ENCODE peak calls at places on chromosome 22, in nine cellular contexts. A is naive thymus-derived CD4-positive, alpha-beta T cell; W is mucosa of descending colon; O is tibial nerve; N is lower lobe of right lung; T is cardiac muscle cell; P is psoas muscle; S is mammary epithelial cell; Q is sigmoid colon. X is an unnamed sample. For H3K4me1, the result is how much of the 10 kb centered on the place peaks cover.

GRCh38 chr22:26805131-26805530 is 147.7 kb downstream of the MIAT start:
- DNase-seq in S (peak), T (no peak), O (no peak), A (no peak), W (no peak), Q (no peak), N (no peak), P (no peak), X (peak)

GRCh38 chr22:35352214-35353111 is 28.4 kb upstream of the HMOX1 start:
- DNase-seq in T (no peak), W (peak), S (no peak), P (peak), N (peak), Q (peak), O (peak), A (no peak), X (no peak)

GRCh38 chr22:47172771-47173534 is 410.5 kb downstream of the TBC1D22A start:
- DNase-seq in S (no peak), P (peak), A (no peak), Q (peak), T (no peak), N (peak), W (no peak), O (peak), X (peak)

GRCh38 chr22:20982563-20982882 is 426 bp downstream of the LZTR1 start:
- DNase-seq in A (no peak), P (no peak), S (no peak), O (no peak), Q (no peak), T (no peak), W (no peak), N (no peak), X (no peak)

GRCh38 chr22:38824587-38824986 is 19.2 kb downstream of the NPTXR start:
- DNase-seq in A (peak), T (peak), Q (peak), N (peak), O (no peak), W (no peak), S (peak), P (no peak), X (peak)

GRCh38 chr22:40541300-40541699 is 95.2 kb downstream of the MRTFA start:
- DNase-seq in N (no peak), O (no peak), A (no peak), W (no peak), T (no peak), P (no peak), S (peak), Q (no peak), X (no peak)

GRCh38 chr22:27871306-27872014 is 47.6 kb downstream of the PITPNB start:
- DNase-seq in N (no peak), Q (no peak), S (no peak), P (no peak), W (no peak), T (no peak), A (no peak), O (no peak), X (no peak)

GRCh38 chr22:26298605-26299310 is 129.5 kb downstream of the SEZ6L start:
- DNase-seq in Q (no peak), A (no peak), O (no peak), W (no peak), T (no peak), N (no peak), P (no peak), S (no peak), X (no peak)

GRCh38 chr22:35959121-35959800 is 69.4 kb downstream of the RBFOX2 start:
- DNase-seq in W (no peak), O (no peak), A (no peak), N (no peak), Q (no peak), P (no peak), T (no peak), S (no peak), X (no peak)

GRCh38 chr22:39349506-39349966 is 255 bp upstream of the SYNGR1 start:
- DNase-seq in W (no peak), O (no peak), N (peak), A (peak), P (no peak), Q (no peak), S (no peak), T (peak), X (peak)

GRCh38 chr22:45961679-45962430 is 15.1 kb downstream of the WNT7B start:
- DNase-seq in W (no peak), T (no peak), S (no peak), P (no peak), Q (no peak), A (no peak), N (no peak), O (no peak), X (no peak)

GRCh38 chr22:36577019-36577418 is 48.1 kb upstream of the EIF3D start:
- DNase-seq in P (no peak), W (no peak), T (peak), S (peak), N (no peak), O (no peak), A (no peak), Q (no peak), X (peak)

GRCh38 chr22:29647954-29648737 is 44.7 kb downstream of the NF2 start:
- DNase-seq in A (no peak), P (no peak), T (no peak), N (no peak), Q (no peak), O (no peak), W (no peak), S (no peak), X (no peak)
- H3K4me1 ChIP-seq in A (under half), P (under half), T (under half), N (under half), Q (under half), O (under half), W (under half), S (under half), X (under half)

GRCh38 chr22:30606455-30607299 is at the start of gene TCN2:
- DNase-seq in T (peak), S (peak), P (peak), O (peak), N (peak), A (peak), Q (peak), W (peak), X (peak)
- H3K4me1 ChIP-seq in T (under half), S (under half), P (under half), O (under half), N (under half), A (under half), Q (under half), W (half or more), X (under half)

GRCh38 chr22:23527971-23528740 is 51.9 kb downstream of the IGLL1 start:
- DNase-seq in W (no peak), N (peak), T (no peak), S (no peak), P (peak), O (no peak), A (no peak), Q (peak), X (no peak)

GRCh38 chr22:23531283-23531921 is 48.7 kb downstream of the IGLL1 start:
- DNase-seq in T (no peak), W (no peak), Q (peak), N (peak), P (peak), S (no peak), A (no peak), O (no peak), X (no peak)

GRCh38 chr22:23530766-23531282 is 49.3 kb downstream of the IGLL1 start:
- DNase-seq in A (no peak), N (peak), O (no peak), S (no peak), W (no peak), P (peak), T (no peak), Q (peak), X (no peak)

GRCh38 chr22:23529166-23530103 is 50.7 kb downstream of the IGLL1 start:
- DNase-seq in O (no peak), S (no peak), W (no peak), Q (peak), A (no peak), P (peak), N (peak), T (peak), X (no peak)

GRCh38 chr22:23530106-23530505 is 50.0 kb downstream of the IGLL1 start:
- DNase-seq in O (no peak), W (no peak), S (no peak), N (peak), A (no peak), Q (peak), T (no peak), P (peak), X (no peak)
- H3K4me1 ChIP-seq in O (under half), W (under half), S (under half), N (under half), A (under half), Q (under half), T (under half), P (under half), X (under half)

GRCh38 chr22:31495343-31495742 is 993 bp upstream of the SFI1 start:
- DNase-seq in Q (no peak), W (no peak), T (no peak), O (no peak), P (no peak), A (no peak), S (no peak), N (no peak), X (no peak)
- H3K4me1 ChIP-seq in Q (under half), W (under half), T (under half), O (under half), P (under half), A (under half), S (under half), N (under half), X (under half)

DNA sequence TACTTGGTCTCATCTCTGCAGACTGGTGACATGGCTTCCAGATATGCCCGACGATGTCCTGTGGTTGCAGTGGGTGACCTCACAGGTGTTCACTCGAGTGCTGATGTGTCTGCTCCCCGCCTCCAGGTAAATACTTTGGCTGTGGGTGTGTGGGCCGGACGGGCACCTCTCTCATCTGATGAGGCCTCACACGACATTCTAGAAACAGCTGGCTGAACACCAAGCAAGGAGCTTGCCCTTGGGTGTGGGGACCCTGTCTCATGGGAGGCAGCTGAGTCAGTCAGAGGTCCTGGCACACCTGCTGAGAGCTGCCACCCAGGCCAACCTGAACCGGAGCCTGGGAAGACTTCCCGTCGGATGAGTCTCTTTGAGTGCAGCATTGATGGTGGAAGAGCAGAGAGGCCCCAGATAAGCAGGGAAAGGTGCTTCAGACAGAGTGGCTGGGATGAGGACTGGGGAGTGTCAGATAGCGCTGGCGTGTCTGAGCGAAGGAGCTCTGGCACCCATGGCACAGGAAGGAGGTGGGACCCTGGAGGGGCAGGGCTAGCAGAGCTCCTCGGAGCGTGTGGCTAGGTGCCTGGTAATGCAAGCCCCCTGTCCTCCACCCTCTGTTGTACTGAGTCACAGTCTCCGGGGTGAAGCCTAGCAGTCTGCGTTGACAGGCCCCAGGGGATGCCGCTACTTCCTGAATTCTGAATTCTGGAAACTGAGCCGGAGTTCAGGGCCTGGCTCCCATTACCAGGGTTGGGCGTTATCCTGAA is 10.4 kb upstream of the SAMM50 start:
- DNase-seq in A (no peak), Q (no peak), O (no peak), P (no peak), N (no peak), S (peak), W (no peak), T (no peak), X (no peak)
- H3K4me1 ChIP-seq in A (under half), Q (under half), O (under half), P (under half), N (under half), S (under half), W (under half), T (under half), X (under half)

GRCh38 chr22:25146311-25146710 is 53.3 kb upstream of the CRYBB3 start:
- DNase-seq in S (no peak), N (no peak), Q (no peak), W (no peak), P (no peak), T (no peak), O (no peak), A (no peak), X (no peak)

GRCh38 chr22:25143161-25144076 is 56.2 kb upstream of the CRYBB3 start:
- DNase-seq in Q (no peak), A (no peak), N (no peak), O (no peak), S (no peak), T (no peak), P (no peak), W (no peak), X (no peak)

GRCh38 chr22:25144522-25144921 is 55.1 kb upstream of the CRYBB3 start:
- DNase-seq in N (no peak), T (no peak), Q (peak), S (no peak), P (no peak), W (no peak), A (no peak), O (no peak), X (no peak)

GRCh38 chr22:25139062-25139461 is 60.6 kb upstream of the CRYBB3 start:
- DNase-seq in A (no peak), Q (peak), N (no peak), S (no peak), P (no peak), W (peak), T (peak), O (no peak), X (no peak)

GRCh38 chr22:25141994-25142620 is 57.6 kb upstream of the CRYBB3 start:
- DNase-seq in N (no peak), A (no peak), Q (peak), P (no peak), T (no peak), W (no peak), S (no peak), O (no peak), X (no peak)
- H3K4me1 ChIP-seq in N (under half), A (under half), Q (under half), P (under half), T (under half), W (under half), S (under half), O (under half), X (under half)

GRCh38 chr22:48448821-48449220 is 1378.9 kb downstream of the BRD1 start:
- DNase-seq in N (peak), T (no peak), Q (no peak), P (no peak), A (no peak), S (no peak), O (no peak), W (no peak), X (no peak)
- H3K4me1 ChIP-seq in N (under half), T (under half), Q (under half), P (under half), A (under half), S (under half), O (under half), W (under half), X (half or more)

DNA sequence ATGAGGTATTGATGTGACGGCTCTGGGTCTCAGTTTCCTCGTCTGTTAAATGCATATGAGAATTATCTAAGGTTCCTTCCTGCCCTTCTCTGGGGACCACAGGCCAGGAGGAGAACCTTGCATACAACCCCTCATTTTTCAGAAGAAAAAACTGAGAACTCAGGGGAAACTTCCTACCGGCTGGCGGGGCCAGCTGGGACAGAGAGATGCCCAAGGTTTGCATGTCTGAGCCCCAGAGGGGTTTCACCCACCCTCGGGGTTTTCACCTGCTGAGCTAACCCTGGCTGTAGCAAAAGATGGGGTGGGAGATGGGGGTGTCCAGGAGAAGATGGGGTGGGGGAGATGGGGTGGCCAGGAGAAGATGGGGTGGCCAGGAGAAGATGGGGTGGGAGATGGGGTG is 4.3 kb downstream of the TNFRSF13C start:
- DNase-seq in Q (no peak), S (no peak), O (no peak), P (no peak), N (no peak), T (no peak), A (no peak), W (no peak), X (no peak)
- H3K4me1 ChIP-seq in Q (under half), S (under half), O (under half), P (under half), N (under half), T (under half), A (under half), W (under half), X (under half)

DNA sequence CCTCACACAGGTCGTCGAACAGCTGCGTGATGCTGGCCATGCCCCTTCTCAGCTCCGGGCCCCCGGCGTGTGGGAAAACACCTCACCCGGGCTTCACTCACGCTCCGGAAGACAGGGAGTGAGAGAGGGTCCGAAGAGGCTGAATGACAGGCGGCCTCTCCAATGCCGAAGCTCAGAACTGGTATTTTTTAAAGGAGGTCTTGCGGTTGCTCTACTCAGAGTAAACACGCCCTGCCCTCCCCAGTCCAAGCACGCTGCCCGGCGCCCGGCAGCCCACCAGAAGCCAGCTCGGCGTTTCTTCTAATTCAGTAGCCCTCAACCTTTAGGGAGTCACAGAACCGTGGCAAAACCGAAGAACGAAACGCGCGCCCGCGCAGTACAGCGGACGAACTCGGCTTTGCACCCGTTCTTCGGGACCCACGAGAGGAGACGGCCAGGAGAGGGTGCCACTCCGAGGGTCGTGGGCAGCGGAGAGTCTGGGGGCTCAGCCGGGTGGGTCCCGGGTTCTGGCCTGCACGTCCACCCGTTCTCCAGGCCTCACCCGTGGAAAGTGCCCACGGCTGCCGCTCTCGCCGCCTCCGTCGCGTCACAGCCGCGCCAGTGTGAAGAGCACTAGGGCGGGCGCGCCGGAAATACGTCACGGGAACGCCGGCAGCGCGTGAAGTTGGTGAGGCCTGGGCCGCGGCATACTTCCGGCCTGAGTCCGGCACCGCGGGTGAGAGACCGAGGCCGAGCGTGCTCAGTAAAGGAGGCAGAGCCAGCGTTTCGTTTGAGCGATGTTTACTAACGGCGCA is at the start of gene TUBGCP6:
- DNase-seq in P (peak), W (peak), O (peak), S (peak), A (peak), N (peak), Q (peak), T (peak), X (peak)
- H3K4me1 ChIP-seq in P (under half), W (half or more), O (under half), S (under half), A (under half), N (half or more), Q (half or more), T (under half), X (under half)